ENCODE peak calls at places on chromosome 3, in nine cellular contexts. O is heart left ventricle; T is epithelial cell of esophagus; F is mesothelial cell of epicardium; R is pancreas; M is upper lobe of right lung; G is AG09319; V is brain microvascular endothelial cell; D is CD4-positive, alpha-beta T cell. A is an unnamed sample.
A peak's percentile ranks its signal among the peaks of the same experiment; 100 is the strongest.

GRCh38 chr3:19937459-19938362 is 3.7 kb upstream of the EFHB start:
- DNase-seq in V (peak; percentile 58), T (peak; percentile 2), R (no peak), O (no peak), G (no peak), M (no peak), F (no peak), D (no peak), A (no peak)

GRCh38 chr3:83457516-83457915 is 1501.3 kb upstream of the CADM2 start:
- DNase-seq in F (no peak), R (no peak), V (no peak), D (no peak), T (no peak), G (no peak), O (no peak), M (no peak), A (no peak)

GRCh38 chr3:133384331-133385027 is 15.4 kb upstream of the BFSP2 start:
- DNase-seq in V (peak; percentile 47), O (peak; percentile 45), M (peak; percentile 82), G (peak; percentile 7), T (peak; percentile 66), F (peak; percentile 78), R (peak; percentile 57), D (no peak), A (peak; percentile 22)

GRCh38 chr3:130709671-130710070 is 37.0 kb downstream of the PIK3R4 start:
- DNase-seq in D (no peak), O (no peak), G (no peak), T (no peak), M (no peak), V (no peak), F (no peak), R (no peak), A (no peak)

GRCh38 chr3:30098656-30099454 is 507.5 kb upstream of the TGFBR2 start:
- DNase-seq in D (no peak), G (no peak), M (no peak), O (no peak), T (peak; percentile 84), F (no peak), V (peak; percentile 61), R (no peak), A (no peak)

GRCh38 chr3:188244395-188244861 is 90.5 kb downstream of the LPP start:
- DNase-seq in D (no peak), T (peak; percentile 74), G (no peak), M (no peak), O (no peak), R (no peak), F (no peak), V (peak; percentile 58), A (no peak)

GRCh38 chr3:111194048-111194447 is 122.4 kb downstream of the NECTIN3 start:
- DNase-seq in R (no peak), F (no peak), G (no peak), O (no peak), V (no peak), M (no peak), T (no peak), D (no peak), A (no peak)

GRCh38 chr3:127630811-127631714 is 2.1 kb downstream of the PODXL2 start:
- DNase-seq in G (no peak), F (no peak), D (no peak), O (no peak), T (no peak), M (peak; percentile 42), R (no peak), V (no peak), A (no peak)

GRCh38 chr3:136146981-136147729 is 49.0 kb downstream of the MSL2 start:
- DNase-seq in D (no peak), R (no peak), V (no peak), T (no peak), M (no peak), F (no peak), O (no peak), G (no peak), A (no peak)

GRCh38 chr3:158094235-158094916 is 11.8 kb downstream of the SHOX2 start:
- DNase-seq in R (no peak), D (no peak), V (no peak), T (no peak), F (no peak), G (no peak), O (no peak), M (peak; percentile 62), A (peak; percentile 16)

GRCh38 chr3:150870406-150870805 is 34.8 kb downstream of the MINDY4B start:
- DNase-seq in T (peak; percentile 61), G (no peak), M (no peak), F (no peak), O (no peak), V (peak; percentile 34), D (no peak), R (no peak), A (no peak)

GRCh38 chr3:24763421-24763820 is 268.8 kb upstream of the THRB start:
- DNase-seq in R (no peak), O (no peak), V (peak; percentile 42), G (no peak), D (no peak), F (no peak), M (no peak), T (peak; percentile 29), A (no peak)

GRCh38 chr3:100159564-100160153 is 45.4 kb upstream of the FILIP1L start:
- DNase-seq in V (peak; percentile 9), F (no peak), R (no peak), T (peak; percentile 20), M (no peak), D (no peak), G (peak; percentile 50), O (no peak), A (no peak)

GRCh38 chr3:129974451-129975331 is at the start of gene TRH:
- DNase-seq in O (no peak), D (no peak), F (no peak), T (no peak), V (no peak), G (no peak), R (no peak), M (no peak), A (no peak)

GRCh38 chr3:4772171-4772804 is 206.9 kb upstream of the BHLHE40 start:
- DNase-seq in G (peak; percentile 18), R (peak; percentile 92), F (no peak), D (no peak), O (peak; percentile 82), T (peak; percentile 22), V (peak; percentile 24), M (peak; percentile 69), A (no peak)

GRCh38 chr3:13479582-13480339 is at the start of gene HDAC11:
- DNase-seq in V (peak; percentile 95), M (peak; percentile 100), T (peak; percentile 97), G (peak; percentile 93), D (peak; percentile 96), R (peak; percentile 99), O (peak; percentile 100), F (peak; percentile 97), A (peak; percentile 97)
- TF ChIP-seq CTCF in V (peak; percentile 24), M (peak; percentile 30), T (peak; percentile 20), G (no peak), D (no peak), R (peak; percentile 20), O (peak; percentile 25), F (no peak), A (no peak)

DNA sequence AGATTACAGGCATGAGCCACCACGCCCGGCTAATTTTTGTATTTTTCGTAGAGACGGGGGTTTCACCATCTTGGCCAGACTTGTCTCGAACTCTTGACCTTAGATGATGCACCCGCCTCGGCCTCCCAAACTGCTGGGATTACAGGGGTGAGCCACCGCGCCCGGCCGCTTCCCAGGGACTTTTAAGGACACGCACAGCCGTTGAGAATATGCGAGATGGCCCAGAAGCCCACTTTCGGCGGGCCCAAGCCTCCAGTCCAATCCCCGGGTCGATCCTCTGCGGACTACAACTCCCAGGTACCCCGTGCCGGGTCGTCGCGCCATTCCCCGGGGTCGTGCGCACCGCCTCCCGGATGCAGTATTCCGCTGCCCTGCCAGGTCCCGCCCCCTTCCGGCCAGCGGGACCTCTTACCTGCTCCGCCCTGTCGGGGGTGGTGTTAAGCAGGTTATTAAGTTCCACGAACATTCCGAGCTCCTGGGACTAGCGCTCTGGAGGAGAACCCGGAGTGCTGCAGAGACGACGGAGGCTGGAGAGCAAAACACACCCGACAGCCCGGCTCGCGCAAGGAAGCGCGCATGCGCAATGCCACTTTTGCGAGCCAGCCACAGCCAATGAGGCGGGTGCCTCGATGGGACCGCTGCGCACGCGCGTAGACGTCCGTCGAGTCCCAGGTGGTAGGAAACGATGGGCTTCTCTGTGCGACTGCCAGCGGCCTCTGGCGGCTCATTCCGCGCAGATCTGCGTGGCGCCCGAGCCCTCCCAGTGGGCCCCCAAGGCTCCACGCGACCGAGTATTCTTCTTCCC is at the start of gene ELP6:
- DNase-seq in T (peak; percentile 96), G (peak; percentile 91), V (peak; percentile 94), D (peak; percentile 97), M (peak; percentile 98), F (peak; percentile 98), O (peak; percentile 98), R (peak; percentile 96), A (peak; percentile 95)
- TF ChIP-seq CTCF in T (peak; percentile 45), G (peak; percentile 35), V (peak; percentile 65), D (peak; percentile 68), M (peak; percentile 49), F (peak; percentile 27), O (peak; percentile 48), R (peak; percentile 26), A (no peak)

GRCh38 chr3:186569779-186570095 is 783 bp upstream of the DNAJB11 start:
- DNase-seq in V (no peak), T (no peak), O (no peak), G (no peak), M (no peak), D (no peak), F (no peak), R (no peak), A (no peak)

GRCh38 chr3:186570941-186571643 is 572 bp downstream of the DNAJB11 start:
- DNase-seq in G (no peak), D (no peak), O (no peak), F (no peak), R (no peak), T (no peak), M (no peak), V (no peak), A (no peak)

GRCh38 chr3:186570096-186570940 is at the start of gene DNAJB11:
- DNase-seq in M (peak; percentile 99), O (peak; percentile 100), G (peak; percentile 99), D (peak; percentile 98), V (peak; percentile 100), T (peak; percentile 100), F (peak; percentile 98), R (peak; percentile 99), A (peak; percentile 91)

GRCh38 chr3:186567072-186567921 is at the start of gene TBCCD1:
- DNase-seq in T (peak; percentile 93), M (peak; percentile 96), O (peak; percentile 93), R (peak; percentile 89), F (peak; percentile 98), D (peak; percentile 84), V (peak; percentile 88), G (peak; percentile 65), A (peak; percentile 99)

DNA sequence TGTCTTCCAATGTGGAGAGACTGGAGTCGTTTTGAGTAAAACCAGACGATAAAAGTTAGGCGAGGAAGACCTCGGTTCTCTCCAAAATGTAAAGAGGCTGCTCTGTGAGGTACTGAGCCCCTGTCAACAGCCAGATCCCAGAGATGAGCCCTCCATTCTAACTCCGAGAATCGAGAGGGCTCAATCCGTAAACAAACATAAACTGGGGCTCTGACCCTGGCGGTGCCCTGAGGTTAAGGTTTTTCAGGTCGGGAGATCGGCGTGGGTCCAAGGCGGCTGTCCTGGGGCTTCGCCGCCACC is 417 bp downstream of the TBCCD1 start:
- DNase-seq in R (no peak), D (no peak), F (no peak), G (no peak), M (no peak), T (no peak), O (no peak), V (no peak), A (no peak)
- TF ChIP-seq CTCF in R (no peak), D (no peak), F (no peak), G (no peak), M (no peak), T (no peak), O (no peak), V (no peak), A (no peak)

GRCh38 chr3:128850544-128850943 is 28.9 kb upstream of the ACAD9 start:
- DNase-seq in T (no peak), D (no peak), M (no peak), V (no peak), G (no peak), R (no peak), O (no peak), F (no peak), A (no peak)
- TF ChIP-seq CTCF in T (no peak), D (no peak), M (no peak), V (no peak), G (no peak), R (no peak), O (no peak), F (no peak), A (no peak)